ENCODE peak calls at places on chromosomes 13 and 19, in five cellular contexts. O is A549, Q is NB4, P is GM12878, L is HepG2. J is an unnamed sample.

GRCh38 chr19:14401468-14401867 is 17.7 kb downstream of the DDX39A start:
- DNase-seq in P (no peak), L (no peak), O (no peak), Q (no peak), J (no peak)

GRCh38 chr19:57815247-57816075 is 748 bp upstream of the ZNF552 start:
- DNase-seq in L (no peak), P (no peak), Q (no peak), O (no peak), J (no peak)

GRCh38 chr13:28100149-28101121 is at the start of gene FLT3:
- DNase-seq in L (no peak), P (no peak), Q (peak; percentile 99), O (peak; percentile 10), J (peak; percentile 8)

GRCh38 chr19:38556521-38557174 is 61.1 kb downstream of the MAP4K1 start:
- DNase-seq in Q (peak; percentile 46), O (no peak), L (no peak), P (peak; percentile 54), J (peak; percentile 25)

GRCh38 chr13:36244073-36244472 is 29.7 kb upstream of the SOHLH2 start:
- DNase-seq in P (no peak), O (no peak), Q (no peak), L (no peak), J (no peak)

GRCh38 chr13:39616087-39616694 is 13.2 kb upstream of the LHFPL6 start:
- DNase-seq in O (peak; percentile 53), P (no peak), Q (peak; percentile 83), L (peak; percentile 56), J (peak; percentile 55)

GRCh38 chr19:57512845-57513244 is 13.1 kb downstream of the ZNF773 start:
- DNase-seq in O (no peak), L (no peak), Q (peak; percentile 12), P (no peak), J (no peak)

GRCh38 chr19:33812388-33813330 is 16.0 kb downstream of the KCTD15 start:
- DNase-seq in O (no peak), P (no peak), Q (no peak), L (no peak), J (no peak)

GRCh38 chr13:93775027-93775426 is 548.4 kb downstream of the GPC6 start:
- DNase-seq in L (no peak), Q (no peak), O (no peak), P (no peak), J (no peak)

GRCh38 chr19:33622809-33623511 is 1.2 kb downstream of the CHST8 start:
- DNase-seq in P (no peak), Q (no peak), O (no peak), L (no peak), J (no peak)

GRCh38 chr13:32645854-32646253 is 59.6 kb downstream of the PDS5B start:
- DNase-seq in O (no peak), P (peak; percentile 62), L (no peak), Q (peak; percentile 24), J (no peak)

GRCh38 chr13:43894438-43894837 is 14.7 kb downstream of the LACC1 start:
- DNase-seq in L (no peak), P (no peak), O (no peak), Q (peak; percentile 4), J (no peak)

GRCh38 chr19:29233591-29233990 is 20.6 kb upstream of the UQCRFS1 start:
- DNase-seq in P (no peak), O (no peak), Q (no peak), L (no peak), J (no peak)

GRCh38 chr19:33219261-33219812 is 6.3 kb downstream of the SLC7A10 start:
- DNase-seq in L (no peak), P (no peak), Q (peak; percentile 34), O (no peak), J (peak; percentile 18)

GRCh38 chr19:52498571-52498970 is 28.9 kb upstream of the ZNF808 start:
- DNase-seq in O (no peak), P (no peak), Q (no peak), L (no peak), J (no peak)

GRCh38 chr13:26813626-26814348 is 53.2 kb upstream of the GPR12 start:
- DNase-seq in Q (no peak), P (no peak), L (no peak), O (no peak), J (no peak)

GRCh38 chr13:60134376-60134775 is 29.4 kb downstream of the DIAPH3 start:
- DNase-seq in Q (no peak), L (no peak), P (no peak), O (no peak), J (no peak)

GRCh38 chr13:73190477-73190876 is 131.7 kb downstream of the KLF5 start:
- DNase-seq in P (no peak), O (no peak), L (no peak), Q (no peak), J (no peak)

GRCh38 chr19:35085947-35086346 is 29.7 kb upstream of the FXYD3 start:
- DNase-seq in O (no peak), Q (no peak), P (peak; percentile 42), L (no peak), J (no peak)

GRCh38 chr19:11767633-11768133 is 883 bp downstream of the ZNF441 start:
- DNase-seq in O (no peak), L (peak; percentile 72), P (peak; percentile 31), Q (peak; percentile 53), J (peak; percentile 34)

GRCh38 chr19:35729763-35730162 is 12.0 kb downstream of the KMT2B start:
- DNase-seq in L (no peak), P (no peak), Q (no peak), O (no peak), J (no peak)

GRCh38 chr13:73303858-73304257 is 245.1 kb downstream of the KLF5 start:
- DNase-seq in L (no peak), P (no peak), Q (no peak), O (no peak), J (no peak)

GRCh38 chr19:37929512-37929911 is 22.5 kb downstream of the SIPA1L3 start:
- DNase-seq in Q (no peak), O (no peak), L (no peak), P (no peak), J (no peak)

GRCh38 chr19:2026770-2027169 is 11.3 kb upstream of the BTBD2 start:
- DNase-seq in P (no peak), Q (no peak), O (no peak), L (no peak), J (no peak)

GRCh38 chr19:13150919-13151604 is 851 bp downstream of the IER2 start:
- DNase-seq in P (no peak), Q (peak; percentile 46), L (no peak), O (no peak), J (peak; percentile 39)

GRCh38 chr13:20198781-20199180 is 6.0 kb upstream of the GJB2 start:
- DNase-seq in Q (no peak), L (peak; percentile 38), O (no peak), P (no peak), J (no peak)

GRCh38 chr13:45826741-45827140 is 24.8 kb downstream of the SIAH3 start:
- DNase-seq in O (no peak), Q (peak; percentile 89), L (no peak), P (peak; percentile 32), J (no peak)

GRCh38 chr19:9797871-9798270 is 21.0 kb downstream of the FBXL12 start:
- DNase-seq in L (no peak), O (no peak), Q (peak; percentile 52), P (no peak), J (no peak)

GRCh38 chr13:73412933-73413332 is 354.1 kb downstream of the KLF5 start:
- DNase-seq in P (no peak), L (no peak), O (no peak), Q (no peak), J (no peak)

DNA sequence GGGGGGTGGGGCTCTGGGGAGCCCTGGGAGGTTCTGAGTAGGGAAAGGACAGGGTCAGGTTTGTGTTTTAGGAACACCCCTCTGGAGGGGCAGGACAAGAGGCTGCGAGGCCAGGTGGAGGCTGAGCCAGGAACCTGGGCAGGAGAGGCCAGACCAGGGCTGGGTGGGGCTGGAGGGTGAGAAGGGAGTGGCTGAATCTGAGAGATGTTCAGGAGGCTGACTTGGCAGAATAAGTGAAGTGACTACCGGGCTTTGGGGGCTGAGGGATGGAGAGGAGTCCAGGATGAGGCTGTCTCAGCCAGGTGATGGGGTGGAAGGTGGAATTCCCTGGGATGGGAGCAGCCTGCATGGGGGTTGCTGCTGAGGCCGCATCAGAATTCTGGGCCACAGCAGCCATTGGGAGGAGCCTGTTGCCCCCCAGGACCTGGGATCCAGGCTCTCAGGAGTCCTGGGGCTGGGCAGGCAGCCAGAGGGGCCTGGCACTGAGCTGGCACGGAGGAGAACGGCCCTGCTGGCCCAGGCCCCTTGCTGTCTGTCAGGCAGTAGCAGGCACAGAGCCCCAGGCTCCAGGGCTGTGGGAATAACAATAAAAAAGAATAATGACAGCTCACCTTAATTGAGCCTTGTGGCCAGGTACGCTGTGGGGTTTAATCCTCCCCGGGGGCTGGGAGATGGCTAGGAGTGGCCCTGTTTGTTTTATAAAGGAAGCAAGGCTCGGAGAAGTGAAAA is 3.3 kb downstream of the PPP5C start:
- DNase-seq in O (no peak), P (no peak), L (no peak), Q (peak; percentile 47), J (peak; percentile 31)
- TF ChIP-seq MYC in O (no peak), P (no peak), L (no peak), Q (no peak), J (no peak)

GRCh38 chr19:8149261-8150094 is at the start of gene FBN3:
- DNase-seq in Q (no peak), O (no peak), L (no peak), P (no peak), J (peak; percentile 49)
- TF ChIP-seq MYC in Q (no peak), O (no peak), L (no peak), P (no peak), J (no peak)

DNA sequence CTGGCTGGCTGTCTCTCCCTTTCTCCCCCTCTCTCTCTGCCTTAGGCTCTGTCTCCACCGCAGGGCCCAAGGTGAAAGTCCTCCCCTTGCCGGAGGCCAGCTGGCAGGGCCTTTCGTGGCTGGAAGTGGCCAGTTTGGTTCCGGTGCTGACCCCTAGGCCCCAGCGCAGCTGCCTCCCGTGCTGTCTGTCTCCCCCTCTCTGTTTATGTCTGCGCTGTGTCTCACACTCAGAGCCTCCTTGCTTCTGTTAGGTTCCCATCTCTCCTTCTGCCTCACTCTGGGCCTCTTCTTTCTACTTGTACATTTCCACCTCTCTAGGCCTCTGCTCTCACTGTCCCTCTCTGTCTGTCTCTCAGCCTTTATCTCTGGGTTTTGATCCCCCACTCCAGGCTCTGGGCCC is 13.1 kb downstream of the CCDC97 start:
- DNase-seq in P (no peak), Q (no peak), L (no peak), O (no peak), J (no peak)
- TF ChIP-seq MYC in P (no peak), Q (no peak), L (no peak), O (no peak), J (no peak)

DNA sequence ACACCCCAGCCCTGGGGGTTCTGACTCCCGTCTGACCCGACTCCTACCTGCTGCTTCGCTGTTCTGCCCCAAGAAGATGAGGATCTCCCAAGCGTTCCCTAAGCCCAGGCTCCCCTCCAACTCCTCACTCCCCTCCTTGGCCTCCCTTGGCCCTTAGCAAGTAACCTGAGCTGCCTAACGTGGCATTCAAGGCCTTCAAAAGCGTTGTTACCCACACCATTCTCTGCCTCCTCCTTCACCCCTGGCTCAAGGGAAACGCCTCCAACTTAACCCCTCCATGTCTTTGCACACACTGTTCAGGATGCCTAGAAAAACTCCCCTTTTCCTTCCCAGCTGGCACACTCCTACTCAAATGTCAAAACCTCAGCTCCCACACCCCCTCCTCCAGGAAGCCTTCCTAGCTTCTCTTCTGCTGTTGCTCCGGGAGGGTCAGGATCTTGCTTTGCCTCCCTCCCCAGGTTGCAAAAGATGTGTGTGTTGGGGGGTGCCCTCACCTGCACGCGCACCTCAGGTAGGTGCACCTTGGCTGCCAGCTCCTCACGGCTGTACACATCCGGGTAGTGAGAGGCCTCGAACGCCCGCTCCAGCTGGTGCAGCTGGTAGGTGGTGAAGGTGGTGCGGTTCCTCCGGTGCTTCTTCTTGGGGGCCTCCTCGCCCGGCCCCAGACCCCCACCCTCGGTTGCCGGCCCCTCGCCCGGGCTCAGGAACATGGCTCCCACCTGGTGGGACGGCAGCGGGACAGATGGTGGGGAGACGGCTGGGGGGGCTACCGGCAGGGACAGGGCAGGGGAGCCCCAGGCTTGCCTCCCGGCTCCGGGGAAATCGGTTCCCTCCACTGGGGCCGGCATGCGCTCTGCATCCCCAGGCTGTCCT is 759 bp downstream of the RAX2 start:
- DNase-seq in Q (no peak), O (no peak), L (no peak), P (no peak), J (no peak)
- TF ChIP-seq MYC in Q (no peak), O (no peak), L (no peak), P (no peak), J (no peak)